ENCODE peak calls at places on chromosomes 13 and 19, in five cellular contexts. C, V, F, H and W are unnamed samples.

GRCh38 chr13:28754698-28755545 is 36.2 kb upstream of the SLC46A3 start:
- DNase-seq in H (peak; percentile 38), V (peak; percentile 31), F (no peak), C (peak; percentile 84), W (no peak)

GRCh38 chr13:76936736-76937135 is 11.6 kb upstream of the ACOD1 start:
- DNase-seq in H (no peak), V (no peak), F (no peak), C (peak; percentile 16), W (no peak)

GRCh38 chr13:91286317-91286716 is 61.2 kb upstream of the MIR17HG start:
- DNase-seq in F (no peak), H (no peak), C (no peak), V (no peak), W (no peak)

GRCh38 chr13:37127706-37128241 is 22.3 kb upstream of the CSNK1A1L start:
- DNase-seq in F (no peak), V (no peak), H (no peak), C (peak; percentile 84), W (no peak)

GRCh38 chr13:67086260-67086659 is 143.9 kb downstream of the PCDH9 start:
- DNase-seq in H (no peak), C (no peak), F (peak; percentile 36), V (no peak), W (no peak)

GRCh38 chr19:41994994-41995958 is 1.2 kb upstream of the ATP1A3 start:
- DNase-seq in C (no peak), V (no peak), F (no peak), H (no peak), W (no peak)

GRCh38 chr19:17881701-17882100 is 10.0 kb downstream of the SLC5A5 start:
- DNase-seq in C (no peak), H (peak; percentile 31), F (no peak), V (no peak), W (no peak)

GRCh38 chr19:54921082-54921481 is 15.1 kb downstream of the NCR1 start:
- DNase-seq in F (no peak), V (no peak), C (no peak), H (no peak), W (no peak)

GRCh38 chr19:33273881-33274662 is 28.3 kb downstream of the CEBPA start:
- DNase-seq in H (no peak), C (peak; percentile 92), F (peak; percentile 65), V (peak; percentile 81), W (peak; percentile 20)

GRCh38 chr13:35086667-35087066 is 144.6 kb downstream of the NBEA start:
- DNase-seq in F (no peak), V (no peak), H (no peak), C (peak; percentile 9), W (peak; percentile 16)

GRCh38 chr19:55341191-55342043 is 1.7 kb downstream of the KMT5C start:
- DNase-seq in F (peak; percentile 87), H (peak; percentile 88), C (peak; percentile 57), V (peak; percentile 88), W (no peak)

GRCh38 chr19:29809795-29810503 is 1.8 kb upstream of the CCNE1 start:
- DNase-seq in C (no peak), H (no peak), V (no peak), F (no peak), W (no peak)

GRCh38 chr19:35114656-35115537 is 726 bp upstream of the FXYD3 start:
- DNase-seq in F (peak; percentile 70), V (peak; percentile 87), C (peak; percentile 54), H (peak; percentile 92), W (no peak)

GRCh38 chr19:34837262-34837661 is 64.2 kb upstream of the ZNF599 start:
- DNase-seq in H (peak; percentile 89), V (peak; percentile 55), C (peak; percentile 9), F (no peak), W (no peak)

GRCh38 chr19:7704280-7705060 is 2.5 kb upstream of the FCER2 start:
- DNase-seq in F (no peak), V (no peak), C (no peak), H (no peak), W (no peak)

GRCh38 chr19:4455742-4456565 is 1.6 kb downstream of the UBXN6 start:
- DNase-seq in F (no peak), H (peak; percentile 49), C (peak; percentile 86), V (no peak), W (no peak)

GRCh38 chr13:20127563-20128458 is 33.0 kb downstream of the GJA3 start:
- DNase-seq in F (peak; percentile 69), V (peak; percentile 80), C (peak; percentile 44), H (peak; percentile 87), W (no peak)

GRCh38 chr13:98998831-98999634 is 21.2 kb upstream of the DOCK9 start:
- DNase-seq in H (no peak), C (peak; percentile 34), V (no peak), F (no peak), W (no peak)

GRCh38 chr13:95921485-95921884 is 131.7 kb downstream of the UGGT2 start:
- DNase-seq in C (peak; percentile 17), F (no peak), H (no peak), V (no peak), W (no peak)

GRCh38 chr13:110546933-110547332 is 14.6 kb downstream of the RAB20 start:
- DNase-seq in V (peak; percentile 86), F (peak; percentile 51), C (peak; percentile 95), H (no peak), W (no peak)

GRCh38 chr13:44929691-44930090 is 59.6 kb downstream of the NUFIP1 start:
- DNase-seq in C (no peak), F (no peak), V (no peak), H (no peak), W (no peak)

GRCh38 chr19:45947926-45948325 is 25.7 kb downstream of the NOVA2 start:
- DNase-seq in F (no peak), C (peak; percentile 7), V (no peak), H (no peak), W (no peak)

GRCh38 chr19:49503582-49503962 is 7.3 kb downstream of the RPS11 start:
- DNase-seq in H (no peak), V (no peak), F (no peak), C (no peak), W (no peak)

GRCh38 chr19:49507803-49508494 is 4.5 kb upstream of the FCGRT start:
- DNase-seq in F (no peak), H (no peak), V (no peak), C (no peak), W (no peak)

GRCh38 chr19:49502866-49503581 is 6.8 kb downstream of the RPS11 start:
- DNase-seq in H (peak; percentile 64), C (peak; percentile 88), V (no peak), F (peak; percentile 69), W (peak; percentile 66)

DNA sequence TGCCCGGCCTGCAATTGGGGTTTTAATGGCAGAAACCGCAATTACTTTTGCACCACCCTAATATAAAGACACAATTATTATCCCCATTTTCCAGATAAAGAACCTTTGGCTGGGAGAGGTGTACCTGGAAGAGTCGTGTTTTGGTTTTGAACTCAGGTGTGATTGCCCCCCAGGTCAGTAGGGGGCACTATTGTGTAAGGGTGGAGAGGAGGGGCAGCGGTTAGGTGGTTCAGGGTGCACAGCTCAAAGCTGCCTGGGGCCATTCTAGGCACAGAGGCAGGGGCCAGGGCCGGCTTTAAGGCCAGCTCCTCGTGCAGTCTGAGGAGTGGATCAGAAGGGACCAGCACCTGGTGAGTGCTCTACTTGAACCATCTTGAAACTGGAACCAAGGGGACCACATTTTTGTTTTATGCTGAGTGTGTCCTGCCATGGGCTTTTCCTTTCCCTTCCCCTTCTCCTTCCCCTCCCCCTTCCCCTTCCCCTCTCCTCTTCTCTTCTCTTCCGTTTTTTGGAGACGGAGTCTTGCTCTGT is 5.8 kb upstream of the FCGRT start:
- DNase-seq in C (peak; percentile 59), F (peak; percentile 84), H (peak; percentile 84), V (peak; percentile 82), W (no peak)
- H3K4me3 ChIP-seq in C (no peak overlapping the region), F (no peak overlapping the region), H (no peak overlapping the region), V (no peak overlapping the region), W (no peak overlapping the region)

DNA sequence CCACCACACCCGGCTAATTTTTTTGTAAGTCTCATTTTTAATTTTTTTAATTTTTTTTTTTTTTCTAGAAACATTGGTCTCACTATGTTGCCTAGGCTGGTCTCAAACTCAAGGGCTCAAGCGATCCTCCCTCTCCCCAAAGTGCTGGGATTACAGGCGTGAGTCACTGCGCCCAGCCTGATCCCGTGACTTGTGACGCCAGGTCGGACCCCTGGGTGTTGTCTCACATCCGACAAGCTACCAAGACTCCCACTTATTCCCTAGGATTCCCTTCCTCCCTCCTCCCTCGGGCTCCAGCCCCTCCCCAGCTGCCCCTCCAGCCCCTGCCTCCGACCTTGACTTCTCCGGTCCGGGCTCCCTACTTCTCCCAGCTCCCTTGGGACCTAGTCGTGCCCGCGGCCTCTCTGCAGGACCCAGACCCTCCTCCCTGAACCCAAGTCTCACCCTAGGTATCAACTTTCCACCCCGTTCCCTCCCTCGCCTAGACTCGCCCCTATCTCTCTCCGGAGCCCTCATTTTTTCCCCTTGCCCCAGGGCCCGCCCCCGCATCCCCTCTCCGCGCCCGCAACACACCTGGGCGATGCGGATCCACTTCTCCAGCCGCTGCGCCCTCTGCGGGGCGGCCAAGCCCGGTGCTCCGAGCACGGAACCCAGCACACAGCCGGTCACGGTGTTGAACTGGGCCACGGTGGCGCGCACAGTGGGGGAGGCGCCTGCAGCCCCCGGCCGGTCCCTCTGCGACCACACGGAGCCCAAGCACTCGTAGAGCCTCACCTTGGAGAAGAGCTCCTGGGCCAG is 13.1 kb downstream of the RGL3 start:
- DNase-seq in H (peak; percentile 20), F (no peak), C (no peak), V (no peak), W (no peak)
- TF ChIP-seq CTCF in H (no peak), F (no peak), C (peak; percentile 49), V (no peak), W (peak; percentile 48)

DNA sequence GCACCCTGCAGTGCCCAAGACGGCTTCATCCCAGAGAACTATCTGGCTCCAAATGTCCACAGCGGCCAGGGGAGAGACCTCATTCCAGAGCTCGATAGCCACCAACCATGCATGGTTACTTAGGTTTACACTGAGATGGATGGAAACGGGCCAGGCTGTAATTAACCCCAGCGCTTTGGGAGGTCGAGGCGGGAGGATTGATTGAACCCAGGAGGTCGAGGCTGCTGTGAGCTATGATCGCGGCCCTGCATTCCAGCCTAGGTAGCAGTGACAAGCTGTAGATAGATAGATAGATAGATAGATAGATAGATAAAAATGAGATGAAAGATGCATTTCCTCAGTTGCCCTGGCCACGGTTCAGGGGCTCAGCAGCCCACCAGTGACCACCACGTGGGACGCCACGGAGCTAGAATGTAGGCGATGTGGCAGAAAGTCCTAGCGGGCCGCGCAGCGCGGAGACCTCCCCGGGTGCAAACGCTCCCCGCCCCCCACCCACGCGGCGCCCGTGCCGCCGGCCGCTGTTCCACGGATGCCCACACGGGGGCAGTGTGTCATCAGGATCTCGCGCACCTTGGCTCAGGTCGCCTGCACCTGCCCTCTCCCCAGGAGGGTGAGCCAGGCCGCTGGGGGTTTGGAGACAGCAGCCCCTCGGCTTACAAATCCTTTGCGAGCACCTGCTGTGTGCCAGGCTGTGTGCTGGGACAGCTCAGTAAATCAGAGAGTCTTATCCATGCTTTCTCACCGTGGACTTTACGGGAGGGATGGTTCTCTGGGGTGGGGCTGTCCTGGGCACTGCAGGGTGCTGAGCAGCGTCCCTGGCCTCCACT is 13.5 kb upstream of the TLE5 start:
- DNase-seq in H (peak; percentile 89), V (peak; percentile 86), C (no peak), F (peak; percentile 61), W (no peak)
- H3K4me3 ChIP-seq in H (peak overlapping the region; percentile 24), V (no peak overlapping the region), C (peak overlapping the region; percentile 41), F (peak overlapping the region; percentile 28), W (no peak overlapping the region)

DNA sequence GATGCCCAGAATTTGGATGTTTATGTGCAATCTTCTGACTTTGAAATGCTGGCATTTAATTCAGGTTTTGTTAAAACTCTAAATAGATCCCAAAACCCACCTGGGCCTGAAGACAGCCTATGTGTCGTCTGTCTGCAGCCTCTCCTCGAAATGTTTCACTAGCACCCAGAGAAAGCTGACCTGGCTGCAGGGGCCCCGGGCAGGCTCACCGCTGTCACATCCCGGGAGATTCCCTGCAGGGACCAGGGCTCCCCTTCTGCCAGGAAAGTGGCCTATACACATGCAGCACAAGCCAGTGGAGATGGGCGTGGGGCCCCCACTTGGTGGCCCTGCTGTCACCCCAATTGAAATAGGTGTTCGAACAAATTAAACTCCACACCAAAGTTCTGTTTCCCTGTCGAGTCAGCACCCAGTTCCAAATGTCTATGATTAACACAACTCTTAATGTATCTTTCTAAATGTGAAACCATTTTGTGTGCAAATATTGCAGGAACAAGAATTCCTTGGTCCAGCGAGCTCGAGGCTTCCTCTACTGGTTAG is 145.8 kb upstream of the ZNF507 start:
- DNase-seq in C (no peak), V (no peak), H (no peak), F (no peak), W (no peak)
- TF ChIP-seq CTCF in C (no peak), V (no peak), H (no peak), F (no peak), W (no peak)